ENCODE peak calls at places on chromosomes 6 and 20, in six cellular contexts. One of them, this sample, is unnamed.

GRCh38 chr6:161150566-161150965 is 123.3 kb downstream of the AGPAT4 start:
- DNase-seq in left ventricle myocardium inferior: no peak
- DNase-seq in pancreas: no peak
- DNase-seq in A673: no peak
- DNase-seq in fibroblast of lung: no peak
- DNase-seq in DND-41: no peak
- DNase-seq in this sample: no peak

GRCh38 chr6:35034411-35035171 is 106.5 kb downstream of the TCP11 start:
- DNase-seq in left ventricle myocardium inferior: peak; percentile 71
- DNase-seq in pancreas: peak; percentile 49
- DNase-seq in A673: no peak
- DNase-seq in fibroblast of lung: peak; percentile 18
- DNase-seq in DND-41: no peak
- DNase-seq in this sample: no peak

GRCh38 chr6:129575378-129576118 is 134.4 kb downstream of the ARHGAP18 start:
- DNase-seq in left ventricle myocardium inferior: no peak
- DNase-seq in pancreas: no peak
- DNase-seq in A673: peak; percentile 78
- DNase-seq in fibroblast of lung: peak; percentile 80
- DNase-seq in DND-41: no peak
- DNase-seq in this sample: no peak

GRCh38 chr6:33692760-33693158 is 18.7 kb downstream of the UQCC2 start:
- DNase-seq in left ventricle myocardium inferior: no peak
- DNase-seq in pancreas: no peak
- DNase-seq in A673: no peak
- DNase-seq in fibroblast of lung: peak; percentile 24
- DNase-seq in DND-41: no peak
- DNase-seq in this sample: peak; percentile 74

GRCh38 chr6:27752038-27752885 is 159.9 kb downstream of the OR2B2 start:
- DNase-seq in left ventricle myocardium inferior: no peak
- DNase-seq in pancreas: peak; percentile 66
- DNase-seq in A673: peak; percentile 91
- DNase-seq in fibroblast of lung: peak; percentile 84
- DNase-seq in DND-41: peak; percentile 66
- DNase-seq in this sample: peak; percentile 55

GRCh38 chr20:31842471-31843157 is 2.8 kb downstream of the FOXS1 start:
- DNase-seq in left ventricle myocardium inferior: peak; percentile 77
- DNase-seq in pancreas: no peak
- DNase-seq in A673: no peak
- DNase-seq in fibroblast of lung: peak; percentile 71
- DNase-seq in DND-41: no peak
- DNase-seq in this sample: no peak

GRCh38 chr20:18224968-18225568 is 63.3 kb upstream of the ZNF133 start:
- DNase-seq in left ventricle myocardium inferior: peak; percentile 34
- DNase-seq in pancreas: peak; percentile 39
- DNase-seq in A673: no peak
- DNase-seq in fibroblast of lung: peak; percentile 74
- DNase-seq in DND-41: no peak
- DNase-seq in this sample: no peak

GRCh38 chr6:77245026-77245425 is 218.3 kb downstream of the HTR1B start:
- DNase-seq in left ventricle myocardium inferior: no peak
- DNase-seq in pancreas: no peak
- DNase-seq in A673: no peak
- DNase-seq in fibroblast of lung: no peak
- DNase-seq in DND-41: no peak
- DNase-seq in this sample: no peak

GRCh38 chr6:83633609-83634008 is 75.3 kb downstream of the SNAP91 start:
- DNase-seq in left ventricle myocardium inferior: no peak
- DNase-seq in pancreas: no peak
- DNase-seq in A673: no peak
- DNase-seq in fibroblast of lung: no peak
- DNase-seq in DND-41: no peak
- DNase-seq in this sample: no peak

GRCh38 chr6:40409716-40410397 is 177.3 kb downstream of the LRFN2 start:
- DNase-seq in left ventricle myocardium inferior: no peak
- DNase-seq in pancreas: no peak
- DNase-seq in A673: peak; percentile 69
- DNase-seq in fibroblast of lung: no peak
- DNase-seq in DND-41: no peak
- DNase-seq in this sample: no peak

GRCh38 chr6:150830409-150831165 is 34.9 kb upstream of the MTHFD1L start:
- DNase-seq in left ventricle myocardium inferior: no peak
- DNase-seq in pancreas: no peak
- DNase-seq in A673: no peak
- DNase-seq in fibroblast of lung: no peak
- DNase-seq in DND-41: no peak
- DNase-seq in this sample: no peak

GRCh38 chr6:139250296-139251274 is 41.2 kb downstream of the TXLNB start:
- DNase-seq in left ventricle myocardium inferior: peak; percentile 52
- DNase-seq in pancreas: peak; percentile 41
- DNase-seq in A673: peak; percentile 70
- DNase-seq in fibroblast of lung: peak; percentile 49
- DNase-seq in DND-41: peak; percentile 73
- DNase-seq in this sample: peak; percentile 68

GRCh38 chr6:131197716-131198115 is 62.4 kb downstream of the AKAP7 start:
- DNase-seq in left ventricle myocardium inferior: no peak
- DNase-seq in pancreas: no peak
- DNase-seq in A673: no peak
- DNase-seq in fibroblast of lung: no peak
- DNase-seq in DND-41: peak; percentile 85
- DNase-seq in this sample: peak; percentile 26

GRCh38 chr6:47700051-47700450 is 1.7 kb downstream of the ADGRF4 start:
- DNase-seq in left ventricle myocardium inferior: no peak
- DNase-seq in pancreas: no peak
- DNase-seq in A673: no peak
- DNase-seq in fibroblast of lung: peak; percentile 11
- DNase-seq in DND-41: no peak
- DNase-seq in this sample: no peak

GRCh38 chr6:75155586-75155985 is 50.3 kb downstream of the COL12A1 start:
- DNase-seq in left ventricle myocardium inferior: no peak
- DNase-seq in pancreas: no peak
- DNase-seq in A673: no peak
- DNase-seq in fibroblast of lung: no peak
- DNase-seq in DND-41: no peak
- DNase-seq in this sample: no peak

GRCh38 chr6:13287104-13287503 is 41.2 kb downstream of the TBC1D7 start:
- DNase-seq in left ventricle myocardium inferior: no peak
- DNase-seq in pancreas: no peak
- DNase-seq in A673: no peak
- DNase-seq in fibroblast of lung: no peak
- DNase-seq in DND-41: no peak
- DNase-seq in this sample: no peak

GRCh38 chr20:20606046-20606445 is 106.4 kb downstream of the RALGAPA2 start:
- DNase-seq in left ventricle myocardium inferior: no peak
- DNase-seq in pancreas: no peak
- DNase-seq in A673: no peak
- DNase-seq in fibroblast of lung: no peak
- DNase-seq in DND-41: no peak
- DNase-seq in this sample: no peak

GRCh38 chr6:163255265-163255664 is 159.3 kb upstream of the QKI start:
- DNase-seq in left ventricle myocardium inferior: no peak
- DNase-seq in pancreas: no peak
- DNase-seq in A673: no peak
- DNase-seq in fibroblast of lung: no peak
- DNase-seq in DND-41: no peak
- DNase-seq in this sample: no peak

GRCh38 chr6:44084231-44085014 is 42.8 kb downstream of the MRPL14 start:
- DNase-seq in left ventricle myocardium inferior: no peak
- DNase-seq in pancreas: no peak
- DNase-seq in A673: no peak
- DNase-seq in fibroblast of lung: peak; percentile 76
- DNase-seq in DND-41: peak; percentile 34
- DNase-seq in this sample: no peak

GRCh38 chr20:44810391-44811149 is at the start of gene RIMS4:
- DNase-seq in left ventricle myocardium inferior: no peak
- DNase-seq in pancreas: no peak
- DNase-seq in A673: peak; percentile 39
- DNase-seq in fibroblast of lung: no peak
- DNase-seq in DND-41: no peak
- DNase-seq in this sample: no peak
- H3K4me3 ChIP-seq in left ventricle myocardium inferior: peak within 1 kb of the TSS; percentile 53
- H3K4me3 ChIP-seq in pancreas: peak within 1 kb of the TSS; percentile 32
- H3K4me3 ChIP-seq in A673: peak within 1 kb of the TSS; percentile 35
- H3K4me3 ChIP-seq in fibroblast of lung: no peak within 1 kb of the TSS
- H3K4me3 ChIP-seq in DND-41: no peak within 1 kb of the TSS
- H3K4me3 ChIP-seq in this sample: no peak within 1 kb of the TSS

GRCh38 chr20:61991476-61991875 is 74.2 kb downstream of the TAF4 start:
- DNase-seq in left ventricle myocardium inferior: no peak
- DNase-seq in pancreas: no peak
- DNase-seq in A673: no peak
- DNase-seq in fibroblast of lung: peak; percentile 12
- DNase-seq in DND-41: no peak
- DNase-seq in this sample: no peak
- H3K4me1 ChIP-seq in left ventricle myocardium inferior: peaks cover 7% of the 10 kb centered on the region
- H3K4me1 ChIP-seq in pancreas: no peaks in the 10 kb centered on the region
- H3K4me1 ChIP-seq in A673: no peaks in the 10 kb centered on the region
- H3K4me1 ChIP-seq in fibroblast of lung: no peaks in the 10 kb centered on the region
- H3K4me1 ChIP-seq in DND-41: no peaks in the 10 kb centered on the region
- H3K4me1 ChIP-seq in this sample: no peaks in the 10 kb centered on the region

DNA sequence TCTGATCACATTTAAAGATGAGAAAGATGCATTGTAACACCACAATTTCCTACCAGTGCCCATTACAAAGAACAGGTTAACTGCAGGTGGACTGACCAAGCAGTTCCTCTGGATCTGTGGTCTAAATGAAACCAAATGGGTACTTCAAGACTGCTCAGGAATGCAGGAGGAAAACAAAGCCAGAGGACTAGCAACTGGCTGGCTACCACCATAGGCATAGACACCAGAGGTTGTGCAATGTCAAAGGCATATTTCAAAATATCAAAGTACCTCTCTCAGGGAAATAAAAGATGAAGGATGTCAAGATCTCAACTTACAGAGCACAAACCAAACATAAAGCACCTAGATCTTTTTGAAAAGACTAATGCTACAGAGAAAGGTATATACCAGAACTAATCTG is 65.5 kb downstream of the GMDS start:
- DNase-seq in left ventricle myocardium inferior: no peak
- DNase-seq in pancreas: no peak
- DNase-seq in A673: no peak
- DNase-seq in fibroblast of lung: peak; percentile 47
- DNase-seq in DND-41: no peak
- DNase-seq in this sample: no peak
- H3K36me3 ChIP-seq in left ventricle myocardium inferior: no peaks in the 10 kb centered on the region
- H3K36me3 ChIP-seq in pancreas: no peaks in the 10 kb centered on the region
- H3K36me3 ChIP-seq in A673: no peaks in the 10 kb centered on the region
- H3K36me3 ChIP-seq in fibroblast of lung: no peaks in the 10 kb centered on the region
- H3K36me3 ChIP-seq in DND-41: no peaks in the 10 kb centered on the region
- H3K36me3 ChIP-seq in this sample: no peaks in the 10 kb centered on the region

GRCh38 chr20:34333786-34334185 is 29.3 kb upstream of the ITCH start:
- DNase-seq in left ventricle myocardium inferior: no peak
- DNase-seq in pancreas: no peak
- DNase-seq in A673: no peak
- DNase-seq in fibroblast of lung: no peak
- DNase-seq in DND-41: no peak
- DNase-seq in this sample: no peak
- H3K4me3 ChIP-seq in left ventricle myocardium inferior: no peak overlapping the region
- H3K4me3 ChIP-seq in pancreas: no peak overlapping the region
- H3K4me3 ChIP-seq in A673: no peak overlapping the region
- H3K4me3 ChIP-seq in fibroblast of lung: no peak overlapping the region
- H3K4me3 ChIP-seq in DND-41: no peak overlapping the region
- H3K4me3 ChIP-seq in this sample: no peak overlapping the region

GRCh38 chr20:63002511-63002910 is 4.3 kb downstream of the BHLHE23 start:
- DNase-seq in left ventricle myocardium inferior: no peak
- DNase-seq in pancreas: no peak
- DNase-seq in A673: no peak
- DNase-seq in fibroblast of lung: no peak
- DNase-seq in DND-41: no peak
- DNase-seq in this sample: no peak
- H3K4me1 ChIP-seq in left ventricle myocardium inferior: peaks cover 28% of the 10 kb centered on the region
- H3K4me1 ChIP-seq in pancreas: no peaks in the 10 kb centered on the region
- H3K4me1 ChIP-seq in A673: peaks cover 6% of the 10 kb centered on the region
- H3K4me1 ChIP-seq in fibroblast of lung: no peaks in the 10 kb centered on the region
- H3K4me1 ChIP-seq in DND-41: peaks cover 40% of the 10 kb centered on the region
- H3K4me1 ChIP-seq in this sample: peaks cover 23% of the 10 kb centered on the region

DNA sequence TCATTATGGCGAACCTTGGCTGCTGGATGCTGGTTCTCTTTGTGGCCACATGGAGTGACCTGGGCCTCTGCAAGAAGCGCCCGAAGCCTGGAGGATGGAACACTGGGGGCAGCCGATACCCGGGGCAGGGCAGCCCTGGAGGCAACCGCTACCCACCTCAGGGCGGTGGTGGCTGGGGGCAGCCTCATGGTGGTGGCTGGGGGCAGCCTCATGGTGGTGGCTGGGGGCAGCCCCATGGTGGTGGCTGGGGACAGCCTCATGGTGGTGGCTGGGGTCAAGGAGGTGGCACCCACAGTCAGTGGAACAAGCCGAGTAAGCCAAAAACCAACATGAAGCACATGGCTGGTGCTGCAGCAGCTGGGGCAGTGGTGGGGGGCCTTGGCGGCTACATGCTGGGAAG is 22.5 kb upstream of the PRND start:
- DNase-seq in left ventricle myocardium inferior: no peak
- DNase-seq in pancreas: no peak
- DNase-seq in A673: no peak
- DNase-seq in fibroblast of lung: no peak
- DNase-seq in DND-41: no peak
- DNase-seq in this sample: no peak
- H3K36me3 ChIP-seq in left ventricle myocardium inferior: peaks cover 20% of the 10 kb centered on the region
- H3K36me3 ChIP-seq in pancreas: peaks cover 9% of the 10 kb centered on the region
- H3K36me3 ChIP-seq in A673: peaks cover 14% of the 10 kb centered on the region
- H3K36me3 ChIP-seq in fibroblast of lung: peaks cover 6% of the 10 kb centered on the region
- H3K36me3 ChIP-seq in DND-41: peaks cover 14% of the 10 kb centered on the region
- H3K36me3 ChIP-seq in this sample: peaks cover 6% of the 10 kb centered on the region

GRCh38 chr20:53751394-53752368 is 158.0 kb upstream of the ZNF217 start:
- DNase-seq in left ventricle myocardium inferior: no peak
- DNase-seq in pancreas: no peak
- DNase-seq in A673: no peak
- DNase-seq in fibroblast of lung: no peak
- DNase-seq in DND-41: peak; percentile 56
- DNase-seq in this sample: no peak

GRCh38 chr20:53752583-53752970 is 158.9 kb upstream of the ZNF217 start:
- DNase-seq in left ventricle myocardium inferior: no peak
- DNase-seq in pancreas: no peak
- DNase-seq in A673: no peak
- DNase-seq in fibroblast of lung: no peak
- DNase-seq in DND-41: no peak
- DNase-seq in this sample: no peak

GRCh38 chr20:53752971-53753879 is 159.6 kb upstream of the ZNF217 start:
- DNase-seq in left ventricle myocardium inferior: no peak
- DNase-seq in pancreas: no peak
- DNase-seq in A673: peak; percentile 44
- DNase-seq in fibroblast of lung: no peak
- DNase-seq in DND-41: no peak
- DNase-seq in this sample: no peak

GRCh38 chr20:53755733-53756523 is 162.3 kb upstream of the ZNF217 start:
- DNase-seq in left ventricle myocardium inferior: no peak
- DNase-seq in pancreas: no peak
- DNase-seq in A673: no peak
- DNase-seq in fibroblast of lung: no peak
- DNase-seq in DND-41: no peak
- DNase-seq in this sample: no peak

DNA sequence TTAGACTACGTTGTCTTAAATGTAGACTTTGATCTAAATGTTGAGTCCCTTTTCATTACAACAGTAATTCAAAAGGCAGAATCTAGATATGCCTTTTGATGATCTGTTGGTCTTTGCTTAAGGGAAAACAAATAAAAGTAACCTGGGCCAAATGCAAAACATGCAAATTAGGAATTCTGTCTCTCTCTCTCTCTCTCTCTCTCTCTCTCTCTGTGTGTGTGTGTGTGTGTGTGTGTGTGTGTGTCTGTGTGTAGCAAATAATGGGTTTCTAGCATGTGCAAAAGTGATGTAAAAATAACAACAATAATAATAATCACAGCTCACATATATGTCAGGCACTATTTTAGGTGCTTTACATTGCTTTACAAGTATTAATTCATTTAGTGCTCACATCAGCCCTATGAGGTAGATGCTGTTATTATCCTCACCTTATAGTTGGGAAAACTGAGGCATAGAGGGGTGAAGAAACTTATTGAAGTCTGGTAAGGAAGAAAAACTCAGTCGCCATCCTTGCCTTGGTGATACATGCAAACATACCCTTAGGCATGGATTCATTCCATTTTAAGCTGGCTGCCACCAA is 160.3 kb upstream of the ZNF217 start:
- DNase-seq in left ventricle myocardium inferior: no peak
- DNase-seq in pancreas: no peak
- DNase-seq in A673: no peak
- DNase-seq in fibroblast of lung: no peak
- DNase-seq in DND-41: no peak
- DNase-seq in this sample: no peak
- H3K4me3 ChIP-seq in left ventricle myocardium inferior: no peak overlapping the region
- H3K4me3 ChIP-seq in pancreas: no peak overlapping the region
- H3K4me3 ChIP-seq in A673: no peak overlapping the region
- H3K4me3 ChIP-seq in fibroblast of lung: no peak overlapping the region
- H3K4me3 ChIP-seq in DND-41: no peak overlapping the region
- H3K4me3 ChIP-seq in this sample: no peak overlapping the region

This sample was measured in CD8-positive, alpha-beta T cell.